ENCODE peak calls at places on chromosomes 6 and 20, in five cellular contexts. C is A172, F is uterus, V is AG20443, E is small intestine. K is an unnamed sample.

GRCh38 chr6:11702039-11702795 is 76.4 kb downstream of the ADTRP start:
- DNase-seq in C (peak), E (no peak), V (peak), F (no peak), K (no peak)

GRCh38 chr6:130233332-130233731 is 10.6 kb upstream of the SAMD3 start:
- DNase-seq in C (no peak), E (no peak), V (peak), F (no peak), K (no peak)

GRCh38 chr20:52529856-52530255 is 338.3 kb upstream of the ZFP64 start:
- DNase-seq in C (no peak), V (peak), F (no peak), E (no peak), K (no peak)

GRCh38 chr6:165345700-165346099 is 36.3 kb upstream of the C6orf118 start:
- DNase-seq in E (no peak), C (no peak), F (no peak), V (no peak), K (no peak)

GRCh38 chr6:12008366-12009179 is 3.5 kb upstream of the HIVEP1 start:
- DNase-seq in C (peak), E (peak), V (peak), F (peak), K (peak)

GRCh38 chr6:136038531-136038930 is 187.0 kb downstream of the PDE7B start:
- DNase-seq in C (no peak), E (no peak), F (no peak), V (no peak), K (no peak)

GRCh38 chr6:117482240-117483003 is at the start of gene DCBLD1:
- DNase-seq in F (peak), E (peak), V (peak), C (peak), K (peak)

GRCh38 chr6:139568956-139569538 is 194.6 kb upstream of the CITED2 start:
- DNase-seq in V (peak), F (no peak), C (peak), E (no peak), K (no peak)

GRCh38 chr6:120826253-120826652 is 508.0 kb downstream of the TBC1D32 start:
- DNase-seq in F (no peak), E (peak), C (peak), V (no peak), K (no peak)

GRCh38 chr6:89644864-89645263 is 6.3 kb upstream of the LYRM2 start:
- DNase-seq in V (no peak), F (no peak), E (no peak), C (no peak), K (no peak)

K was measured in frontal cortex.